ENCODE peak calls at places on chromosome 16, in seven cellular contexts. Z is esophagus muscularis mucosa; S is activated CD8-positive, alpha-beta memory T cell treated with anti-CD3 and anti-CD28 coated beads for 4 hours; B is cardiac muscle cell; W is Peyer's patch; O is GM13976; H is HuH-7.5. R is an unnamed sample.
A peak's percentile ranks its signal among the peaks of the same experiment; 100 is the strongest.

GRCh38 chr16:22264786-22265185 is 32.4 kb upstream of the POLR3E start:
- DNase-seq in O (no peak), W (no peak), B (no peak), H (no peak), Z (no peak), S (no peak), R (no peak)

GRCh38 chr16:11429823-11430222 is 84.6 kb downstream of the RMI2 start:
- DNase-seq in S (no peak), W (no peak), H (no peak), B (no peak), Z (no peak), O (no peak), R (peak; percentile 15)

GRCh38 chr16:9706217-9706616 is 476.0 kb downstream of the GRIN2A start:
- DNase-seq in H (no peak), S (no peak), W (no peak), B (peak; percentile 17), O (no peak), Z (no peak), R (no peak)

GRCh38 chr16:87702325-87702811 is 63.4 kb downstream of the KLHDC4 start:
- DNase-seq in Z (no peak), B (peak; percentile 40), W (peak; percentile 80), H (peak; percentile 97), O (peak; percentile 93), S (no peak), R (peak; percentile 71)

GRCh38 chr16:85574672-85575475 is 38.2 kb upstream of the GSE1 start:
- DNase-seq in B (no peak), H (no peak), W (no peak), O (no peak), S (no peak), Z (no peak), R (no peak)

GRCh38 chr16:84478172-84478948 is 26.1 kb downstream of the MEAK7 start:
- DNase-seq in Z (no peak), H (no peak), W (no peak), O (no peak), S (no peak), B (peak; percentile 15), R (no peak)

GRCh38 chr16:62602790-62603189 is 566.6 kb upstream of the CDH8 start:
- DNase-seq in W (no peak), O (no peak), B (no peak), Z (no peak), S (no peak), H (no peak), R (no peak)

GRCh38 chr16:24035127-24035842 is 199.5 kb downstream of the PRKCB start:
- DNase-seq in O (peak; percentile 41), W (peak; percentile 59), Z (no peak), B (no peak), H (no peak), S (no peak), R (no peak)

GRCh38 chr16:81238296-81239011 is at the start of gene BCO1:
- DNase-seq in B (peak; percentile 57), W (no peak), S (no peak), H (no peak), Z (no peak), O (no peak), R (peak; percentile 35)

GRCh38 chr16:89505204-89506112 is 2.7 kb upstream of the SPG7 start:
- DNase-seq in W (peak; percentile 91), H (peak; percentile 89), B (peak; percentile 94), Z (peak; percentile 97), S (peak; percentile 70), O (peak; percentile 81), R (peak; percentile 86)

GRCh38 chr16:58249780-58250478 is 44.9 kb downstream of the PRSS54 start:
- DNase-seq in W (peak; percentile 81), B (peak; percentile 74), Z (peak; percentile 92), O (peak; percentile 93), H (peak; percentile 72), S (peak; percentile 58), R (peak; percentile 79)